ENCODE peak calls at places on chromosome 1, in five cellular contexts. One of them, this sample, is unnamed.

GRCh38 chr1:54610601-54611580 is 12.4 kb downstream of the FAM151A start:
- DNase-seq in T1000: no peak
- DNase-seq in right cardiac atrium: no peak
- DNase-seq in C1 segment of cervical spinal cord: no peak
- DNase-seq in naive thymus-derived CD8-positive, alpha-beta T cell: no peak
- DNase-seq in this sample: no peak

GRCh38 chr1:151156515-151156819 is at the start of gene TNFAIP8L2:
- DNase-seq in T1000: no peak
- DNase-seq in right cardiac atrium: peak
- DNase-seq in C1 segment of cervical spinal cord: no peak
- DNase-seq in naive thymus-derived CD8-positive, alpha-beta T cell: peak
- DNase-seq in this sample: peak

GRCh38 chr1:157948547-157949152 is 44.8 kb upstream of the KIRREL1 start:
- DNase-seq in T1000: no peak
- DNase-seq in right cardiac atrium: no peak
- DNase-seq in C1 segment of cervical spinal cord: peak
- DNase-seq in naive thymus-derived CD8-positive, alpha-beta T cell: no peak
- DNase-seq in this sample: peak

GRCh38 chr1:111727056-111727455 is 12.1 kb downstream of the INKA2 start:
- DNase-seq in T1000: no peak
- DNase-seq in right cardiac atrium: no peak
- DNase-seq in C1 segment of cervical spinal cord: no peak
- DNase-seq in naive thymus-derived CD8-positive, alpha-beta T cell: no peak
- DNase-seq in this sample: no peak

GRCh38 chr1:56339093-56339492 is 240.3 kb downstream of the PLPP3 start:
- DNase-seq in T1000: no peak
- DNase-seq in right cardiac atrium: no peak
- DNase-seq in C1 segment of cervical spinal cord: no peak
- DNase-seq in naive thymus-derived CD8-positive, alpha-beta T cell: no peak
- DNase-seq in this sample: no peak

GRCh38 chr1:212967767-212968166 is 17.4 kb downstream of the VASH2 start:
- DNase-seq in T1000: no peak
- DNase-seq in right cardiac atrium: no peak
- DNase-seq in C1 segment of cervical spinal cord: no peak
- DNase-seq in naive thymus-derived CD8-positive, alpha-beta T cell: no peak
- DNase-seq in this sample: peak

GRCh38 chr1:61011514-61012263 is 70.7 kb upstream of the NFIA start:
- DNase-seq in T1000: no peak
- DNase-seq in right cardiac atrium: no peak
- DNase-seq in C1 segment of cervical spinal cord: no peak
- DNase-seq in naive thymus-derived CD8-positive, alpha-beta T cell: no peak
- DNase-seq in this sample: no peak

GRCh38 chr1:16720403-16721223 is 19.7 kb upstream of the RNU1-4 start:
- DNase-seq in T1000: no peak
- DNase-seq in right cardiac atrium: peak
- DNase-seq in C1 segment of cervical spinal cord: no peak
- DNase-seq in naive thymus-derived CD8-positive, alpha-beta T cell: no peak
- DNase-seq in this sample: no peak

GRCh38 chr1:165688046-165688445 is 10.3 kb downstream of the ALDH9A1 start:
- DNase-seq in T1000: no peak
- DNase-seq in right cardiac atrium: no peak
- DNase-seq in C1 segment of cervical spinal cord: no peak
- DNase-seq in naive thymus-derived CD8-positive, alpha-beta T cell: no peak
- DNase-seq in this sample: no peak

GRCh38 chr1:9821710-9822109 is 2.1 kb downstream of the CLSTN1 start:
- DNase-seq in T1000: no peak
- DNase-seq in right cardiac atrium: no peak
- DNase-seq in C1 segment of cervical spinal cord: no peak
- DNase-seq in naive thymus-derived CD8-positive, alpha-beta T cell: no peak
- DNase-seq in this sample: no peak

GRCh38 chr1:47416319-47417128 is 439 bp downstream of the FOXE3 start:
- DNase-seq in T1000: no peak
- DNase-seq in right cardiac atrium: no peak
- DNase-seq in C1 segment of cervical spinal cord: no peak
- DNase-seq in naive thymus-derived CD8-positive, alpha-beta T cell: no peak
- DNase-seq in this sample: peak

GRCh38 chr1:202162049-202162417 is 1.6 kb upstream of the PTPN7 start:
- DNase-seq in T1000: no peak
- DNase-seq in right cardiac atrium: no peak
- DNase-seq in C1 segment of cervical spinal cord: no peak
- DNase-seq in naive thymus-derived CD8-positive, alpha-beta T cell: no peak
- DNase-seq in this sample: no peak